ENCODE peak calls at places on chromosomes 6 and 20, in six cellular contexts. W is mesendoderm; I is heart right ventricle; X is PC-3; A is CD4-positive, alpha-beta memory T cell; U is Panc1. J is an unnamed sample.
A peak's percentile ranks its signal among the peaks of the same experiment; 100 is the strongest.

GRCh38 chr20:56440346-56441007 is 27.9 kb upstream of the RTF2 start:
- DNase-seq in W (no peak), I (no peak), X (no peak), A (peak; percentile 85), U (no peak), J (no peak)

GRCh38 chr6:104843196-104843595 is 16.5 kb downstream of the HACE1 start:
- DNase-seq in W (no peak), I (no peak), X (no peak), A (no peak), U (no peak), J (no peak)

GRCh38 chr6:593139-593906 is 63.6 kb downstream of the HUS1B start:
- DNase-seq in W (peak; percentile 66), I (no peak), X (peak; percentile 82), A (peak; percentile 59), U (peak; percentile 27), J (no peak)

GRCh38 chr20:39249798-39250197 is 287.7 kb downstream of the DHX35 start:
- DNase-seq in W (no peak), I (no peak), X (no peak), A (no peak), U (no peak), J (no peak)

GRCh38 chr6:149900620-149901443 is 2.9 kb upstream of the RAET1E start:
- DNase-seq in W (no peak), I (no peak), X (no peak), A (no peak), U (no peak), J (no peak)

GRCh38 chr6:108321253-108321740 is 26.4 kb downstream of the AFG1L start:
- DNase-seq in W (no peak), I (no peak), X (peak; percentile 7), A (no peak), U (no peak), J (no peak)

GRCh38 chr6:42419490-42420280 is 32.0 kb downstream of the TRERF1 start:
- DNase-seq in W (no peak), I (no peak), X (no peak), A (no peak), U (no peak), J (no peak)

GRCh38 chr6:55822815-55823214 is 52.6 kb downstream of the BMP5 start:
- DNase-seq in W (no peak), I (no peak), X (no peak), A (no peak), U (no peak), J (no peak)

GRCh38 chr6:5093231-5094015 is 8.3 kb downstream of the PPP1R3G start:
- DNase-seq in W (no peak), I (peak; percentile 43), X (no peak), A (no peak), U (no peak), J (no peak)

GRCh38 chr6:20328266-20328946 is 73.3 kb upstream of the E2F3 start:
- DNase-seq in W (peak; percentile 76), I (no peak), X (no peak), A (no peak), U (no peak), J (no peak)

GRCh38 chr6:20327141-20327540 is 74.5 kb upstream of the E2F3 start:
- DNase-seq in W (no peak), I (no peak), X (no peak), A (no peak), U (no peak), J (no peak)

GRCh38 chr6:20325641-20326421 is 75.8 kb upstream of the E2F3 start:
- DNase-seq in W (no peak), I (no peak), X (no peak), A (no peak), U (no peak), J (no peak)

GRCh38 chr6:20331042-20331441 is 70.6 kb upstream of the E2F3 start:
- DNase-seq in W (no peak), I (no peak), X (no peak), A (no peak), U (no peak), J (no peak)

DNA sequence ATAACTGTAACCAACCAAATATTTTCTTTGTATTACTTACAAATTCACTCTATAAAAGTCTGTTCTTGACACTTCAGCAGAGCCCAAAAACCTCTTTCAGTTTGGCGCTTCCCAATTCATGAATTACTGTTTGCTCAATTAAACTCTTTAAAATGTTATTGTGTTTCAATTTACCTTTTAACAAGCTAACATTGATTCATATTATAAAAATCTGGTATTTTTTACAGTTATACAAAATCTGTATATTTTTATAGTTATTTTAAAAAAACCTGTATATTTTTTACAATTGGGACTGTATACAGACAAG is 75.3 kb upstream of the E2F3 start:
- DNase-seq in W (no peak), I (no peak), X (no peak), A (no peak), U (no peak), J (no peak)
- H3K27ac ChIP-seq in W (no peak overlapping the region), I (no peak overlapping the region), X (no peak overlapping the region), A (no peak overlapping the region), U (no peak overlapping the region), J (no peak overlapping the region)

GRCh38 chr20:45047581-45048119 is 53.3 kb downstream of the KCNS1 start:
- DNase-seq in W (no peak), I (no peak), X (no peak), A (no peak), U (no peak), J (no peak)

GRCh38 chr20:45052698-45053440 is 48.1 kb downstream of the KCNS1 start:
- DNase-seq in W (no peak), I (no peak), X (no peak), A (peak; percentile 31), U (no peak), J (no peak)

GRCh38 chr20:45051497-45052060 is 49.3 kb downstream of the KCNS1 start:
- DNase-seq in W (no peak), I (no peak), X (no peak), A (no peak), U (no peak), J (no peak)

GRCh38 chr20:45049904-45050471 is 50.9 kb downstream of the KCNS1 start:
- DNase-seq in W (no peak), I (no peak), X (no peak), A (no peak), U (no peak), J (no peak)

GRCh38 chr20:45049438-45049837 is 51.5 kb downstream of the KCNS1 start:
- DNase-seq in W (no peak), I (no peak), X (no peak), A (no peak), U (no peak), J (no peak)
- H3K4me1 ChIP-seq in W (no peaks in the 10 kb centered on the region), I (peaks cover 46% of the 10 kb centered on the region), X (peaks cover 4% of the 10 kb centered on the region), A (peaks cover 83% of the 10 kb centered on the region), U (no peaks in the 10 kb centered on the region), J (peaks cover 10% of the 10 kb centered on the region)

DNA sequence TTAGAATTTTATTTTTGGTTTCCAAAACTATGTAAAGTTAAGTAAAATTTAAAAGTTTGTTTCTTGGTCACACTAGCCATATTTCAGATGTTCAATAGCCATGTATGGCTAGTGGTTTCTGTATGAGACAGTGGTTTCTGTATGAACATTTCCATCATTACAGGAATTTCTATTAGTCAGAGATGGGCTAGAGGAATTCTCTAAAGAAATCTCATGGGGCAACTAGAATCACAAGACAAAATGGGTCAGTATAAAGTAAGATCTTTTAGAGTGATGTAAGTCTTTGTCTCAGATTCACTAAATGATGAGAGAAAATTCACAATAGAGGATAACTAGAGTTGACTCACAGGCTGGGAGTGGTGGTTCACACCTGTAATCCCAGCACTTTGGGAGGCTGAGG is 149.0 kb downstream of the FUT9 start:
- DNase-seq in W (no peak), I (no peak), X (no peak), A (no peak), U (no peak), J (no peak)
- H3K27ac ChIP-seq in W (no peak overlapping the region), I (no peak overlapping the region), X (no peak overlapping the region), A (no peak overlapping the region), U (no peak overlapping the region), J (no peak overlapping the region)

DNA sequence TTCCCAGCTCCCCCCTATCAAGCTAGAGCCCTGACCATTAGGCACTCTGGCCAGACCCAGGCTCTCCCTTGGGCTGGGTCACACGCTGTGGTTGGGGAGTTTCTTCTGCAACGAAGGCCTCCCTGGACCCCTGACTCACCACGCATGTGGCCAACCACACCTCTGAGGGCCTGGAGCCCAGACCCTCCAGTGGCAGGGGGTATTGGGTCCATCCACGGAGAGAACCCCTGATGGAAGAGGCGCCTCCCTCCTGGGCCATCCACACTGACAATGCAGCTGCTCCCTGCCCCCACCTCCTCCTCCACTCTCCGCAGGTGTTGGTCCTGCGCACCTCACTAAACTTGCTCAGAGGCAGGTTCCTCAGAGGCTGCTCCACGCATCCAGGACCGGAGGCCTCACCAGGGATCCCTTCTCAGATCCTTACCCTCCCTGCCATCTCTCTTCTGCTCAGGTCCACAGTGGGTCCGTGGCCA is 125.4 kb downstream of the RNASET2 start:
- DNase-seq in W (no peak), I (no peak), X (no peak), A (no peak), U (no peak), J (no peak)
- H3K4me1 ChIP-seq in W (no peaks in the 10 kb centered on the region), I (no peaks in the 10 kb centered on the region), X (peaks cover under 1% of the 10 kb centered on the region), A (no peaks in the 10 kb centered on the region), U (no peaks in the 10 kb centered on the region), J (no peaks in the 10 kb centered on the region)